ENCODE peak calls at places on chromosome X, in four cellular contexts. S, N, L and X are unnamed samples.

GRCh38 chrX:31038585-31039326 is 33.1 kb downstream of the FTHL17 start:
- DNase-seq in S (no peak), N (peak), L (peak), X (no peak)

GRCh38 chrX:96424007-96424406 is 260.6 kb upstream of the DIAPH2 start:
- DNase-seq in S (no peak), N (no peak), L (no peak), X (no peak)

GRCh38 chrX:29665532-29665931 is 549.8 kb upstream of the MAGEB2 start:
- DNase-seq in S (no peak), N (no peak), L (no peak), X (no peak)

GRCh38 chrX:11113731-11114130 is 2.6 kb downstream of the HCCS start:
- DNase-seq in S (no peak), N (no peak), L (no peak), X (no peak)

GRCh38 chrX:72693477-72693876 is 20.6 kb downstream of the PHKA1 start:
- DNase-seq in S (no peak), N (no peak), L (no peak), X (no peak)

GRCh38 chrX:42748067-42748850 is 29.7 kb downstream of the PPP1R2C start:
- DNase-seq in S (no peak), N (no peak), L (peak), X (no peak)

GRCh38 chrX:68686684-68687045 is 39.2 kb downstream of the STARD8 start:
- DNase-seq in S (no peak), N (no peak), L (no peak), X (no peak)

GRCh38 chrX:79181401-79181800 is 36.9 kb downstream of the GPR174 start:
- DNase-seq in S (no peak), N (no peak), L (no peak), X (no peak)

GRCh38 chrX:85243761-85244410 is at the start of the genes SATL1 and ZNF711:
- DNase-seq in S (no peak), N (peak), L (peak), X (peak)

GRCh38 chrX:151779258-151779657 is 44.7 kb downstream of the CNGA2 start:
- DNase-seq in S (peak), N (no peak), L (no peak), X (no peak)

GRCh38 chrX:41661366-41662095 is 27.2 kb upstream of the GPR34 start:
- DNase-seq in S (no peak), N (no peak), L (no peak), X (no peak)

GRCh38 chrX:3451566-3451965 is 105.1 kb upstream of the MXRA5 start:
- DNase-seq in S (no peak), N (no peak), L (no peak), X (no peak)

GRCh38 chrX:42536286-42536685 is 241.7 kb downstream of the PPP1R2C start:
- DNase-seq in S (no peak), N (no peak), L (no peak), X (no peak)

GRCh38 chrX:103376979-103377324 is 614 bp downstream of the BEX3 start:
- DNase-seq in S (no peak), N (peak), L (no peak), X (no peak)

GRCh38 chrX:17040711-17041110 is 94.3 kb downstream of the REPS2 start:
- DNase-seq in S (no peak), N (no peak), L (no peak), X (no peak)

GRCh38 chrX:68916891-68917290 is 88.1 kb downstream of the EFNB1 start:
- DNase-seq in S (no peak), N (no peak), L (no peak), X (no peak)

GRCh38 chrX:154968353-154968752 is 54.2 kb downstream of the F8 start:
- DNase-seq in S (no peak), N (no peak), L (no peak), X (no peak)

GRCh38 chrX:45164021-45164621 is 36.6 kb downstream of the DIPK2B start:
- DNase-seq in S (peak), N (no peak), L (no peak), X (no peak)

GRCh38 chrX:103831803-103832544 is at the start of gene RAB9B:
- DNase-seq in S (no peak), N (peak), L (peak), X (peak)

GRCh38 chrX:82412851-82413250 is 1095.2 kb upstream of the POU3F4 start:
- DNase-seq in S (no peak), N (no peak), L (no peak), X (no peak)

DNA sequence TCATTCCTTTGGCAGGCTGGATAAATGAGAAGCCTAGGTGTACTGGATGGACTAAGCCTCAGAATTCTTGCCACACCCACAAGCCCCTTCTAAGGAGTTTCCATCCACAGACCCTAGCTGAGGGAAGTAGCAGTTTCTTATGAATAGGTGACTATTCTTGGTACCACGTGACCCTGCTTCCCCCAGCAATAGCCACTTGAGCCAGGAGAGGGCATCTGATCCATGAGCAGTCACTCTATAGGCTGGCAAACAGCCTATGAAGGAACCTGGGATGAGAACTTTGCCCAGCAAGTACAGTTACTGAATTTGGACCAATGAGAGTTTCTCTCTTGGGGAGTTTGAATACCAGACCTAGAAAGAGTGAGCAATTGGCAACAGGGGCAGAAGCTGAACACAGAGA is 84.0 kb downstream of the RTL9 start:
- DNase-seq in S (no peak), N (peak), L (peak), X (no peak)
- TF ChIP-seq CTCF in S (no peak), N (peak), L (peak), X (no peak)

DNA sequence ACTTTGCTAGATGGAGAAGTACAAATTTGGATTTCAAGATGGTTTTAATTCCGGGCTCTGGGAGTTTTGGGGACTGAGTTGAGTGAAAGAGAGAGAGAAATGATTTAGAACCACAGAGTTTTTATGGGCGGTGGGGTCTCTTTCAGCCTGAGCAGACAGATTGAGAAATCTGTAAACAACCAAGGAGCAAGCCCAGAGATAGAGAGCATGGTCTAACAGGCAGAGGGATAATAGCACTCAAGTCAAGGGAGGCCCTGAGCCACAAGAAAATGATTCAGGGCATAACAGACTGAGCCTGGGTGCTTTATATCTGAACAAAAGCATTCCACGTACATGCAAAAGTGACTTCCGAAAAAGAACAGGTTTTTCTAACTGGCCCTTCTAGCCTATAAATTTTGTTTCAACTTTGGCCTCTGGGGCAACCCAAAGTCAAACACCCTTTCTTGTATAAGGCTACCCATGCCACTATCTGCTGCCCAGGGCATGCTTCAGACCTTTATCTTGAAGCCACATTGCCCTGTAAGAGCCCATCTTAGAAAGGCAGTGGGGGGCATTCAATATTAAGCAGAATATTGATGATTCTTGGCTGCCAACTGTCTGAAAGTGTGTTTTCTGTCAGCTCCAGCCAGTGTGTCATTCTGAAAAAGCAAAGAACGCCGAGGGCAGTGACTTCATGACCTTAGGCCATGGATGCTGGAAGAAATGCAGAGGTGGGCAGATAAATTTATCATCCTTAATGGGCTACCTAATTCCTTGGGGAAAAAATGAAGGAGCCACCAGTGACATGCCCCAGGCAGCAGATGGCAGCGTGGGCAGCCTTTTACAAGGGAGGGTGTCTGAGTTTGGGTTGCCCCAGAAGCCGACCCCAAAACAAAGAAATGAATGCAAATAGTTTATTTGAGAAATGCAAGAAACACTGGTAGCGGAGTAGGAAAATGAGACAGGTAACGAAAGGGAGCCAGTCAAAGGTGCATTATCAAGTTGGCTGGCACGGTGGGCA is 637.6 kb downstream of the MID1IP1 start:
- DNase-seq in S (no peak), N (no peak), L (no peak), X (no peak)
- TF ChIP-seq CTCF in S (no peak), N (peak), L (peak), X (no peak)

DNA sequence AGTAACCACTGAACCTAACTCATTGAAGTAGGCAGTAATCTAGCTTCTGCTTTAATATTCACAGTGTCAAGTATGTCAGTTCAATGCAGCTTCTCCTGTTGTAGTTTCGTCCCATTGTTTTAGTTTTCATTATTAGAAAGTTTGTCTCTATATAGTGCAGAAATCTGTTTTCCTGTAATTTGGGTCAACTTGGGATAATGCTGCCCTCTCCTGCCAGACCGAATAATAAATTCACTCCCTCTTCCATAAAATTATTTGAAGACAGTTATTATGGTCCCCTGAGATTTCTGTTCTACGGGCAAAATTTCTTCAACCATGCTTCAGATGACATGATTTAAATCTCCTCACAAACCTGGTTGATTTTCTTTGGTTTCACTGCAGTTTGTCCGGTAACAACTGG is 4.6 kb upstream of the LUZP4 start:
- DNase-seq in S (no peak), N (no peak), L (no peak), X (no peak)
- TF ChIP-seq CTCF in S (no peak), N (peak), L (peak), X (no peak)

DNA sequence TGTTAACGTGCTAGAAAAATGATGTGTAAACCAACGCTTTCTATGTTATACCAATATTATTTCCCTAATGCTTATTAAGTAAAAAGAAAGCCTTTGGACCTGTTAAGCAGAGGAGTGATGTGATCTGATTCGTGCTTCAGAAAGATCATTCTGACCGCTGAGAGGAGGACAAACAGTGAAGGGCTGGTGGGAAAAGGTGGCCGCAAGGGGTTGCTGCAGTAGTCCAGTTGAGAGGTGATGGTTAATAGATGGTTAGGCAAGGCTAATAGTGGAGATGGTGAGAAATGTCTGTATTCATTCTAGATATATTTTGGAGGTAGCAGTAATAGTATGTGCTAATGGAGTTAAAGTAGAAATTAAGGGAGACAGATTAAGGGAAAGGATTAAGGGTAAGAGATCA is 12.9 kb upstream of the VGLL1 start:
- DNase-seq in S (no peak), N (no peak), L (no peak), X (no peak)
- TF ChIP-seq CTCF in S (no peak), N (no peak), L (no peak), X (no peak)

DNA sequence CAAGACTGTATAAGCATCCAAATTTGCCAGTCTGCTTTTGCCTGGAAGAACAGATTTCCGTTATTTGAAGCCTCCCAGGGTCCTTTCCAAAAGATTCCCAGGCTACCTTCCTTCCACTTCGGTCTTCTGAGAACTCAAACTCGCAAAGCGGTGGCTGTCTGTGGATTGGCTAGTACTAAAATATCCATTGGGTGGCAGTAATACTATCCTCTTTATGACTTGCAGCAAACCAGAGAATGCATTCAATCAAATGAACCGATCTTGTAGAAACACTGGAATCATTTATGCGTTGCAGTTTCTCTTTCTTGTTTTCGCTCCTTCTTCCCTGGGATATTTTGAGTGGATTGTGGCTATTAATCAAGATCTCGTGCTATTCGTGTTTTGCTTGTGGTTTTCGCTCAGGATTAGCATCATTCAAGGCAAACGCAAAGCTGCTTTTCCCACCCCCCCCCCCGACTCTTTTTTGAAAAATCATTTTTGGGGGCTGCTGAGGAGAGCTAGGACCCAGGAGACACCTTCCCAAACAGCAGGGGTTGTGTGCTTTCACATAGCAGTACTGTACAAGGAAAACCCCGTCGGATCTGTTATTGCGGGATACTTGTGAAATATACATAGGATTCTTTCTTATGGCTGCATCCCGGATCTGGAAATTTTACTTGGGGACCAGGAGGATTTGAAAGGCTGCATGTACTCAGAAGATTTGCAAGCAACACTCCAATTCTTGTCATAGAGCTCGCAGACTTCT is at the start of gene IL1RAPL1:
- DNase-seq in S (no peak), N (no peak), L (peak), X (no peak)
- TF ChIP-seq CTCF in S (no peak), N (peak), L (peak), X (no peak)

GRCh38 chrX:12958461-12958860 is 16.4 kb upstream of the TMSB4X start:
- DNase-seq in S (no peak), N (no peak), L (no peak), X (no peak)

GRCh38 chrX:12962041-12962504 is 12.8 kb upstream of the TMSB4X start:
- DNase-seq in S (no peak), N (no peak), L (no peak), X (no peak)

GRCh38 chrX:12965390-12965940 is 9.4 kb upstream of the TMSB4X start:
- DNase-seq in S (no peak), N (no peak), L (no peak), X (no peak)

GRCh38 chrX:12958059-12958458 is 16.9 kb upstream of the TMSB4X start:
- DNase-seq in S (no peak), N (no peak), L (no peak), X (no peak)

DNA sequence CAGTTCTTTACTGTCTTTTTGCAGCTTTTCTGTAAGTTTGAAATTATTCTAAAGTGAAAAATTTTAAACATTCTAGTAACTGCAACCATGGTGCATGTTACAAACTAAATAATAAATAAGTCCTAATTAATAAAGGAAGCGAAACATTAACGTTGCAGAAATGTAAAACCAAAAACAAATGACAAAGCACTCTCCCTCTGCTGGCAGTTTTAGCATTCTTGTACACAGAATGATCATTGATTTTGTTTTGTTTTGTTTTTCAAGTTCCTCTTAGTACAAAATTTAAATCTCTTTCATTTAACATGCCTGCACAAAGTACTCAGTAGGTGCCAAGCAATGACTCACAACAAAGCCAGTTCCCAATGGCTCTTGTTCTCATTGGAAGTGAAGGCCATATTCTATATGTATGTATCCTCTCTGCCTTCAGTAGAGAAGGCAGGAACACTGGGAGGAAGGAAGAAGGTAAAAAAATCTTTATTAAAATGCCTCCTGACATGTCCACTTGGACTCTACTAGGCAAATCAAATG is 13.7 kb upstream of the TMSB4X start:
- DNase-seq in S (no peak), N (no peak), L (no peak), X (no peak)
- TF ChIP-seq CTCF in S (no peak), N (peak), L (no peak), X (no peak)